ENCODE peak calls at places on chromosomes 11 and 22, in seven cellular contexts. H is HepG2, C is H1, G is HCT116, V is SK-N-SH, Y is GM12878, A is K562. R is an unnamed sample.

GRCh38 chr22:28299760-28300159 is 379.9 kb downstream of the TTC28 start:
- DNase-seq in G (no peak), Y (no peak), H (no peak), V (no peak), A (no peak), C (no peak), R (no peak)

GRCh38 chr11:19326499-19326898 is 85.8 kb upstream of the E2F8 start:
- DNase-seq in Y (no peak), V (no peak), C (no peak), G (no peak), H (no peak), A (no peak), R (peak)

GRCh38 chr22:24996420-24996952 is 44.0 kb downstream of the KIAA1671 start:
- DNase-seq in Y (no peak), C (peak), H (no peak), V (peak), A (no peak), G (peak), R (no peak)

GRCh38 chr11:69278091-69278867 is 15.7 kb upstream of the MYEOV start:
- DNase-seq in H (no peak), V (no peak), C (no peak), A (no peak), Y (no peak), G (no peak), R (peak)

GRCh38 chr11:92453055-92453454 is 228.4 kb downstream of the FAT3 start:
- DNase-seq in C (no peak), V (no peak), Y (no peak), A (no peak), H (no peak), G (no peak), R (no peak)

GRCh38 chr11:46291441-46292143 is 14.1 kb downstream of the CREB3L1 start:
- DNase-seq in G (no peak), C (no peak), V (no peak), A (no peak), H (no peak), Y (no peak), R (no peak)

GRCh38 chr11:3995949-3996554 is 98.5 kb upstream of the RRM1 start:
- DNase-seq in G (no peak), Y (no peak), A (no peak), C (no peak), H (no peak), V (no peak), R (no peak)

GRCh38 chr11:63917685-63918523 is 940 bp upstream of the RCOR2 start:
- DNase-seq in V (peak), C (peak), Y (no peak), H (peak), A (peak), G (peak), R (peak)

GRCh38 chr22:41919357-41920224 is 4.7 kb upstream of the SHISA8 start:
- DNase-seq in Y (peak), G (no peak), V (peak), H (no peak), C (peak), A (peak), R (no peak)

GRCh38 chr22:17102297-17102667 is 17.5 kb downstream of the IL17RA start:
- DNase-seq in C (no peak), H (no peak), Y (no peak), G (no peak), V (no peak), A (peak), R (no peak)

GRCh38 chr11:66643745-66644437 is 5.4 kb downstream of the RBM4 start:
- DNase-seq in Y (no peak), H (no peak), C (no peak), V (no peak), A (no peak), G (no peak), R (no peak)

DNA sequence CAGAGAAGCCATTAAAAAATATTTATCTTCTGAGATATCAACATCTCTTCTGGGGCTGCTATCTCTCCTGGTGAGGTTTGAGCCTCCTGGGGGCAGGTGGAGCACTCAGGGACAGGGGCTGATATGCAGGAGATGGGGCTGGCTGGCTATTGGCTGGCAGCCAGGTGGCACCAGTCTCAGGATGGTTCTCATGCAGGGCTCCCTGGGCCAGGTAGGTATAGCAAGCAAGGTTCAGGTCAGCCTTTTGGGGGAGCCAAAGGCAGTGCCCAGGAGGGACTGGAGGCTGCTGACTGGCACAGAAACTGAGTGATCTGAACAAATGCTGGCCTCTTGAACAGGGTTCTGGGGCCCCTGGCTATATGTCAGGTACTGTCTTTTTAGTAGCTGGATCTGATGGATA is 29.7 kb upstream of the EMSY start:
- DNase-seq in V (no peak), G (no peak), Y (no peak), H (no peak), C (peak), A (no peak), R (no peak)
- TF ChIP-seq JUND in V (no peak), G (no peak), Y (no peak), H (no peak), C (no peak), A (no peak), R (no peak)

GRCh38 chr11:9739108-9739507 is 75.2 kb downstream of the SWAP70 start:
- DNase-seq in Y (no peak), A (no peak), V (no peak), G (no peak), C (no peak), H (no peak), R (no peak)

GRCh38 chr11:9738700-9739099 is 74.8 kb downstream of the SWAP70 start:
- DNase-seq in Y (no peak), H (no peak), A (no peak), G (no peak), C (no peak), V (no peak), R (no peak)

GRCh38 chr11:9735919-9736318 is 72.0 kb downstream of the SWAP70 start:
- DNase-seq in A (no peak), V (no peak), Y (no peak), H (no peak), C (no peak), G (no peak), R (no peak)

GRCh38 chr11:9736365-9736764 is 72.5 kb downstream of the SWAP70 start:
- DNase-seq in A (no peak), V (no peak), H (peak), C (no peak), G (no peak), Y (no peak), R (no peak)

DNA sequence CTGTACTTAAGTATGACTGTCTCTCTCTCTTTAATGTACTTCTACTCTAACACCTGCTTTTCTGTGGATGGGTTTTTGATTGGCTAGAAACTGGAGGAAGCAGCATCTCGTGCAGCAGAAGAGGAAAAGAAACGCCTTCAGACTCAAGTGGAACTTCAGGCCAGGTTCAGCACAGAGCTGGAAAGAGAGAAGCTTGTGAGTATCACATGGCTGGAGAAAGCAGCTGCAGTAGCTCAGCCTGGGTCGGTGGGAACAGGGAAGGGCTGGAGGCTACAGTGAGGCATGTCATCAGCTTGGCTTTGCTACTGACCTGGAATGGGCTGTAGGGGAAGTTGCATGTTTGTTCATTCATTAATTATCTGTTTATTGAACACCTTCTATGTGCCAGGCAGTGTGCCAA is 74.2 kb downstream of the SWAP70 start:
- DNase-seq in C (no peak), H (no peak), A (no peak), V (no peak), G (no peak), Y (no peak), R (peak)
- TF ChIP-seq JUND in C (no peak), H (no peak), A (no peak), V (no peak), G (no peak), Y (no peak), R (no peak)

GRCh38 chr11:127640822-127641485 is 640.4 kb upstream of the KIRREL3 start:
- DNase-seq in C (no peak), G (no peak), Y (no peak), A (no peak), H (no peak), V (no peak), R (no peak)
- TF ChIP-seq JUND in C (no peak), G (no peak), Y (no peak), A (no peak), H (no peak), V (no peak), R (no peak)

GRCh38 chr22:30609260-30610185 is 2.5 kb downstream of the TCN2 start:
- DNase-seq in V (no peak), H (no peak), Y (peak), C (no peak), G (no peak), A (peak), R (no peak)
- TF ChIP-seq JUND in V (no peak), H (no peak), Y (peak), C (no peak), G (peak), A (peak), R (no peak)

GRCh38 chr11:6204708-6205107 is 649 bp upstream of the C11orf42 start:
- DNase-seq in V (no peak), A (no peak), C (no peak), H (peak), G (no peak), Y (no peak), R (no peak)
- TF ChIP-seq JUND in V (no peak), A (no peak), C (no peak), H (no peak), G (no peak), Y (no peak), R (no peak)

GRCh38 chr11:1604181-1604580 is 4.1 kb downstream of the KRTAP5-3 start:
- DNase-seq in C (no peak), A (no peak), H (no peak), Y (no peak), V (no peak), G (no peak), R (no peak)
- TF ChIP-seq JUND in C (no peak), A (no peak), H (no peak), Y (no peak), V (no peak), G (no peak), R (no peak)

DNA sequence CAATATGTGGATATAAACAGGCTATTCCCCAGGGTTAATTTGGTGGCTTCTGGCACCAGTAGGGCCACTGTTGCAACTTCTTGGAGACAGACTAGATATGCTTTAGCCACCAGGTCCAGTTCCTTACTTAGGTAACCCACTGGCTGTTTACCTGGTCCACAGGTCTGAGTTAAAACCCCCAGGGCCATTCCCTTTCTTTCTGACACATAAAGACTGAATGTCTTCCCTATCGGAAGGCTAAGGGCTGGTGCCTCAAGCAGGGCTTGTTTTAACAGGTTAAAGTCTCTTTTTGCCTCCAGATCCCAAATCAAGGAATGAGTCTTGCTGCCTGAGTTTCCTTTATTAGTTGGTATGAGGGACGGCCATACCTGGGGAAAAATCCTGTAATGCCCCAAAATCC is 1052.7 kb upstream of the CNTN5 start:
- DNase-seq in A (no peak), G (no peak), C (no peak), H (no peak), Y (no peak), V (no peak), R (no peak)
- TF ChIP-seq JUND in A (no peak), G (no peak), C (no peak), H (no peak), Y (no peak), V (no peak), R (no peak)

GRCh38 chr11:44604171-44604581 is 38.7 kb downstream of the CD82 start:
- DNase-seq in H (no peak), C (no peak), A (no peak), V (no peak), Y (no peak), G (no peak), R (no peak)
- TF ChIP-seq JUND in H (no peak), C (no peak), A (no peak), V (no peak), Y (no peak), G (no peak), R (no peak)

DNA sequence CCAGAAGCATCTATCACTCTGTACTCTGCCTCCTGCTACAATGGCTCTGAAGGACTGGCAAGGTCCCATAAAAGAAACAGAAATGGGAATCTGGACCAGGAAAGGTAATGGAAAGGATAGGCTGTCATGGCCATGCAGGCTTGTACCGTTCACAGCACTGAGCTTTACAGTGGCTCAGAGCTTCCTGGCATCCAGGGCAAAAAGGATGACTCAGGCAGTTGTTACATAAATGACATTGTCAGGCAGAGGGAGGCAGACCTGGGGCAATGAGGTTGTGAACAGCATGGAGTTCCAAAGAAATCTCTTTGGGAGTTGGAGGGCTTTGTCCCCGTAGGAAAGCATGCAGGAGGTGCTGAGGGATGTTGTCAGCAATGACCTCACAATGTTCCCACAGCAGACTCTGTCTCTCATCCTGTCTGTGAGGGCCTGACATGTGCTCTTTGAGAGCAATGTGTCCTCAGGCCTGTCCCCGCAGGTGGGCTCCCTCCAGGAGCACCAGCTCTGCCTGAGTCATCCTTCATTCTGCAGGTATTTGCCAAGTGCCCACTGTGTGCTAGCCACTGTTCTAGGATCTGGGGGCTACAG is 25.9 kb upstream of the PDE2A start:
- DNase-seq in A (no peak), G (no peak), Y (no peak), H (no peak), C (no peak), V (no peak), R (no peak)
- TF ChIP-seq JUND in A (no peak), G (no peak), Y (no peak), H (no peak), C (no peak), V (no peak), R (no peak)